ENCODE peak calls at places on chromosome 7, in eight cellular contexts. O, L, V, N, H, T, S and E are unnamed samples.

GRCh38 chr7:122803323-122803722 is 82.9 kb downstream of the CADPS2 start:
- DNase-seq in V (peak; percentile 65), N (no peak), S (peak; percentile 11), L (no peak), O (no peak), H (peak; percentile 15), T (peak; percentile 14), E (peak; percentile 8)

GRCh38 chr7:2299131-2299829 is 15.0 kb downstream of the SNX8 start:
- DNase-seq in L (no peak), S (peak; percentile 66), V (no peak), O (peak; percentile 70), N (no peak), H (peak; percentile 78), T (no peak), E (no peak)

GRCh38 chr7:28722684-28723083 is 235.4 kb downstream of the TRIL start:
- DNase-seq in T (no peak), V (no peak), O (no peak), S (no peak), H (no peak), L (no peak), N (no peak), E (no peak)

GRCh38 chr7:42181566-42181965 is 55.4 kb downstream of the GLI3 start:
- DNase-seq in O (no peak), S (no peak), T (no peak), L (no peak), N (no peak), V (no peak), H (peak; percentile 2), E (no peak)

GRCh38 chr7:124989911-124990310 is 60.3 kb upstream of the POT1 start:
- DNase-seq in L (no peak), H (peak; percentile 52), V (no peak), T (no peak), O (no peak), N (no peak), S (no peak), E (no peak)

GRCh38 chr7:159112136-159113011 is 32.3 kb downstream of the VIPR2 start:
- DNase-seq in V (peak; percentile 23), T (no peak), H (no peak), L (no peak), N (no peak), O (no peak), S (no peak), E (no peak)

GRCh38 chr7:64999165-65000004 is 7.1 kb downstream of the ERV3-1 start:
- DNase-seq in S (peak; percentile 73), T (no peak), O (peak; percentile 67), L (no peak), V (no peak), H (peak; percentile 15), N (no peak), E (peak; percentile 38)

GRCh38 chr7:98066934-98067507 is 39.6 kb upstream of the LMTK2 start:
- DNase-seq in L (no peak), V (no peak), N (no peak), T (no peak), O (no peak), H (no peak), S (no peak), E (no peak)

GRCh38 chr7:156163747-156164146 is 351.5 kb upstream of the SHH start:
- DNase-seq in T (no peak), V (no peak), S (no peak), N (no peak), L (no peak), H (no peak), O (no peak), E (no peak)

GRCh38 chr7:101952355-101953247 is 135.2 kb downstream of the CUX1 start:
- DNase-seq in N (no peak), S (peak; percentile 37), O (peak; percentile 75), V (no peak), H (peak; percentile 91), L (no peak), T (no peak), E (no peak)

GRCh38 chr7:140033036-140033435 is 29.7 kb downstream of the PARP12 start:
- DNase-seq in S (no peak), T (no peak), L (no peak), H (peak; percentile 45), V (no peak), O (no peak), N (no peak), E (no peak)

GRCh38 chr7:95796617-95797016 is 24.3 kb downstream of the DYNC1I1 start:
- DNase-seq in V (no peak), S (no peak), T (no peak), O (no peak), N (no peak), L (no peak), H (no peak), E (no peak)

GRCh38 chr7:133703547-133703946 is 423.6 kb upstream of the LRGUK start:
- DNase-seq in T (no peak), O (peak; percentile 90), V (no peak), L (peak; percentile 9), H (peak; percentile 85), N (no peak), S (no peak), E (no peak)

GRCh38 chr7:122588621-122589020 is 110.3 kb downstream of the RNF133 start:
- DNase-seq in V (no peak), L (no peak), N (no peak), O (no peak), T (no peak), H (peak; percentile 4), S (no peak), E (no peak)

GRCh38 chr7:33459340-33459751 is 330.0 kb downstream of the BBS9 start:
- DNase-seq in T (peak; percentile 38), L (no peak), O (peak; percentile 27), H (peak; percentile 58), V (peak; percentile 80), N (peak; percentile 0), S (no peak), E (peak; percentile 7)

GRCh38 chr7:3408814-3409595 is 108.0 kb downstream of the SDK1 start:
- DNase-seq in T (peak; percentile 11), L (no peak), N (no peak), O (no peak), S (no peak), H (no peak), V (no peak), E (no peak)

GRCh38 chr7:742791-743190 is 15.7 kb upstream of the PRKAR1B start:
- DNase-seq in S (no peak), T (no peak), H (no peak), O (no peak), L (no peak), V (no peak), N (no peak), E (no peak)

GRCh38 chr7:31100445-31100844 is 48.3 kb downstream of the ADCYAP1R1 start:
- DNase-seq in S (no peak), N (no peak), L (no peak), O (no peak), V (no peak), T (no peak), H (peak; percentile 30), E (no peak)

GRCh38 chr7:42831051-42831952 is 80.6 kb downstream of the C7orf25 start:
- DNase-seq in V (peak; percentile 63), O (peak; percentile 26), S (peak; percentile 50), L (no peak), T (peak; percentile 11), N (peak; percentile 4), H (peak; percentile 80), E (peak; percentile 26)

GRCh38 chr7:84422790-84423189 is 228.2 kb upstream of the SEMA3A start:
- DNase-seq in L (no peak), H (no peak), N (no peak), S (no peak), V (no peak), T (no peak), O (no peak), E (no peak)

GRCh38 chr7:155755026-155755425 is 57.2 kb downstream of the SHH start:
- DNase-seq in S (no peak), N (no peak), O (no peak), L (no peak), H (no peak), V (no peak), T (no peak), E (no peak)

GRCh38 chr7:125032943-125033342 is 103.3 kb upstream of the POT1 start:
- DNase-seq in S (no peak), L (no peak), N (no peak), T (peak; percentile 16), H (no peak), O (no peak), V (no peak), E (peak; percentile 71)

GRCh38 chr7:25908154-25908948 is 243.6 kb upstream of the NFE2L3 start:
- DNase-seq in T (no peak), S (no peak), N (no peak), O (no peak), V (no peak), H (no peak), L (no peak), E (no peak)

GRCh38 chr7:116499168-116500070 is at the start of gene CAV2:
- DNase-seq in L (peak; percentile 22), H (peak; percentile 50), O (no peak), S (peak; percentile 66), T (peak; percentile 63), V (peak; percentile 69), N (no peak), E (no peak)

GRCh38 chr7:55247466-55247865 is 117.7 kb upstream of the LANCL2 start:
- DNase-seq in V (no peak), L (no peak), O (no peak), H (peak; percentile 13), T (no peak), S (no peak), N (no peak), E (no peak)